ENCODE peak calls at places on chromosomes 13 and 19, in eight cellular contexts. E is T-helper 1 cell; K is HS-27A; H is GM23338; O is stimulated activated CD8-positive, alpha-beta memory T cell treated with anti-CD3 and anti-CD28 coated beads, Interleukin-2, amount 100 ng/mL, for 1 hour; U is HAP-1; T is neural crest cell; B is adrenal gland. X is an unnamed sample.

GRCh38 chr19:18532208-18532890 is 10.5 kb upstream of the ELL start:
- DNase-seq in E (no peak), K (no peak), H (no peak), O (no peak), U (no peak), T (no peak), B (no peak), X (no peak)

GRCh38 chr13:31044658-31045620 is 112.5 kb downstream of the TEX26 start:
- DNase-seq in E (peak), K (no peak), H (no peak), O (no peak), U (no peak), T (no peak), B (no peak), X (no peak)

GRCh38 chr19:39356073-39356472 is 13.9 kb downstream of the SAMD4B start:
- DNase-seq in E (no peak), K (no peak), H (no peak), O (no peak), U (no peak), T (no peak), B (peak), X (no peak)

GRCh38 chr13:113936166-113936565 is 37.7 kb downstream of the C13orf46 start:
- DNase-seq in E (no peak), K (no peak), H (no peak), O (no peak), U (no peak), T (no peak), B (no peak), X (no peak)

GRCh38 chr19:50835103-50835784 is 1.9 kb upstream of the KLK15 start:
- DNase-seq in E (no peak), K (no peak), H (peak), O (no peak), U (no peak), T (no peak), B (no peak), X (no peak)

GRCh38 chr19:46384396-46384795 is 29.0 kb downstream of the CCDC8 start:
- DNase-seq in E (no peak), K (no peak), H (no peak), O (no peak), U (no peak), T (no peak), B (peak), X (no peak)

GRCh38 chr13:75636339-75637095 is 387 bp downstream of the LMO7 start:
- DNase-seq in E (peak), K (no peak), H (peak), O (no peak), U (peak), T (no peak), B (no peak), X (no peak)

GRCh38 chr13:97574926-97575325 is 141.0 kb downstream of the RAP2A start:
- DNase-seq in E (no peak), K (no peak), H (peak), O (no peak), U (peak), T (no peak), B (no peak), X (no peak)

GRCh38 chr19:27676334-27676733 is 1536.6 kb downstream of the UQCRFS1 start:
- DNase-seq in E (no peak), K (no peak), H (no peak), O (no peak), U (no peak), T (no peak), B (no peak), X (no peak)

GRCh38 chr19:52638601-52639000 is 446 bp upstream of the ZNF83 start:
- DNase-seq in E (no peak), K (no peak), H (peak), O (no peak), U (peak), T (no peak), B (peak), X (no peak)

GRCh38 chr19:57947088-57947418 is 453 bp downstream of the ZNF256 start:
- DNase-seq in E (no peak), K (no peak), H (no peak), O (no peak), U (no peak), T (no peak), B (no peak), X (no peak)

GRCh38 chr19:56930647-56931592 is 90.4 kb upstream of the PEG3 start:
- DNase-seq in E (no peak), K (no peak), H (no peak), O (no peak), U (no peak), T (no peak), B (no peak), X (no peak)

GRCh38 chr19:35755550-35756371 is 1.1 kb downstream of the HSPB6 start:
- DNase-seq in E (peak), K (no peak), H (peak), O (no peak), U (no peak), T (no peak), B (peak), X (no peak)

GRCh38 chr13:93547886-93548285 is 321.3 kb downstream of the GPC6 start:
- DNase-seq in E (no peak), K (no peak), H (no peak), O (no peak), U (no peak), T (no peak), B (no peak), X (no peak)